ENCODE peak calls at places on chromosomes 13 and 19, in seven cellular contexts. One of them, this sample, is unnamed.

GRCh38 chr13:68386808-68387207 is 1156.7 kb upstream of the PCDH9 start:
- DNase-seq in mesenchymal stem cell: no peak
- DNase-seq in neuronal stem cell: no peak
- DNase-seq in mesendoderm: no peak
- DNase-seq in IMR-90: no peak
- DNase-seq in H1: no peak
- DNase-seq in trophoblast cell: no peak
- DNase-seq in this sample: no peak

GRCh38 chr13:76991432-76991795 is 467 bp upstream of the CLN5 start:
- DNase-seq in mesenchymal stem cell: no peak
- DNase-seq in IMR-90: no peak
- DNase-seq in neuronal stem cell: peak
- DNase-seq in trophoblast cell: no peak
- DNase-seq in mesendoderm: no peak
- DNase-seq in H1: no peak
- DNase-seq in this sample: no peak

GRCh38 chr19:11381535-11382369 is 2.4 kb downstream of the EPOR start:
- DNase-seq in mesendoderm: peak
- DNase-seq in mesenchymal stem cell: peak
- DNase-seq in trophoblast cell: peak
- DNase-seq in IMR-90: peak
- DNase-seq in H1: no peak
- DNase-seq in neuronal stem cell: peak
- DNase-seq in this sample: peak

GRCh38 chr19:48510421-48511268 is 990 bp downstream of the LMTK3 start:
- DNase-seq in neuronal stem cell: no peak
- DNase-seq in mesendoderm: peak
- DNase-seq in H1: no peak
- DNase-seq in trophoblast cell: peak
- DNase-seq in mesenchymal stem cell: peak
- DNase-seq in IMR-90: peak
- DNase-seq in this sample: peak

GRCh38 chr13:110311721-110312668 is 4.9 kb downstream of the COL4A2 start:
- DNase-seq in neuronal stem cell: no peak
- DNase-seq in IMR-90: no peak
- DNase-seq in mesendoderm: no peak
- DNase-seq in mesenchymal stem cell: peak
- DNase-seq in H1: no peak
- DNase-seq in trophoblast cell: peak
- DNase-seq in this sample: peak

GRCh38 chr19:31539386-31539785 is 190.2 kb upstream of the TSHZ3 start:
- DNase-seq in neuronal stem cell: no peak
- DNase-seq in H1: no peak
- DNase-seq in trophoblast cell: no peak
- DNase-seq in mesendoderm: no peak
- DNase-seq in mesenchymal stem cell: no peak
- DNase-seq in IMR-90: no peak
- DNase-seq in this sample: peak

GRCh38 chr19:51462276-51462675 is 4.0 kb upstream of the SIGLEC8 start:
- DNase-seq in trophoblast cell: no peak
- DNase-seq in mesenchymal stem cell: no peak
- DNase-seq in neuronal stem cell: no peak
- DNase-seq in H1: no peak
- DNase-seq in IMR-90: no peak
- DNase-seq in mesendoderm: no peak
- DNase-seq in this sample: no peak

GRCh38 chr13:41520016-41520698 is 62.8 kb downstream of the RGCC start:
- DNase-seq in trophoblast cell: peak
- DNase-seq in mesendoderm: peak
- DNase-seq in mesenchymal stem cell: no peak
- DNase-seq in IMR-90: no peak
- DNase-seq in neuronal stem cell: no peak
- DNase-seq in H1: no peak
- DNase-seq in this sample: no peak

GRCh38 chr13:77219401-77219800 is 107.5 kb downstream of the MYCBP2 start:
- DNase-seq in trophoblast cell: no peak
- DNase-seq in neuronal stem cell: no peak
- DNase-seq in mesendoderm: no peak
- DNase-seq in mesenchymal stem cell: no peak
- DNase-seq in H1: no peak
- DNase-seq in IMR-90: no peak
- DNase-seq in this sample: no peak

GRCh38 chr13:71477735-71478134 is 389.3 kb downstream of the DACH1 start:
- DNase-seq in trophoblast cell: peak
- DNase-seq in neuronal stem cell: no peak
- DNase-seq in mesenchymal stem cell: no peak
- DNase-seq in mesendoderm: peak
- DNase-seq in IMR-90: no peak
- DNase-seq in H1: no peak
- DNase-seq in this sample: no peak

GRCh38 chr13:37868691-37869505 is 674 bp downstream of the TRPC4 start:
- DNase-seq in IMR-90: peak
- DNase-seq in mesenchymal stem cell: peak
- DNase-seq in mesendoderm: peak
- DNase-seq in H1: no peak
- DNase-seq in trophoblast cell: peak
- DNase-seq in neuronal stem cell: peak
- DNase-seq in this sample: peak

GRCh38 chr13:47901451-47901850 is 99.6 kb downstream of the SUCLA2 start:
- DNase-seq in mesendoderm: peak
- DNase-seq in IMR-90: peak
- DNase-seq in H1: no peak
- DNase-seq in mesenchymal stem cell: peak
- DNase-seq in neuronal stem cell: no peak
- DNase-seq in trophoblast cell: peak
- DNase-seq in this sample: no peak

GRCh38 chr19:38049105-38049649 is 142.2 kb downstream of the SIPA1L3 start:
- DNase-seq in mesenchymal stem cell: peak
- DNase-seq in neuronal stem cell: no peak
- DNase-seq in IMR-90: no peak
- DNase-seq in trophoblast cell: no peak
- DNase-seq in H1: no peak
- DNase-seq in mesendoderm: no peak
- DNase-seq in this sample: no peak

GRCh38 chr19:29128203-29128602 is 84.7 kb downstream of the UQCRFS1 start:
- DNase-seq in mesenchymal stem cell: no peak
- DNase-seq in neuronal stem cell: no peak
- DNase-seq in IMR-90: no peak
- DNase-seq in mesendoderm: no peak
- DNase-seq in trophoblast cell: no peak
- DNase-seq in H1: no peak
- DNase-seq in this sample: no peak

GRCh38 chr13:27274631-27275030 is 4.0 kb downstream of the RASL11A start:
- DNase-seq in mesenchymal stem cell: no peak
- DNase-seq in mesendoderm: no peak
- DNase-seq in trophoblast cell: no peak
- DNase-seq in IMR-90: no peak
- DNase-seq in H1: no peak
- DNase-seq in neuronal stem cell: no peak
- DNase-seq in this sample: peak

GRCh38 chr13:27271572-27272096 is 1.0 kb downstream of the RASL11A start:
- DNase-seq in trophoblast cell: no peak
- DNase-seq in mesendoderm: no peak
- DNase-seq in H1: no peak
- DNase-seq in IMR-90: no peak
- DNase-seq in neuronal stem cell: no peak
- DNase-seq in mesenchymal stem cell: no peak
- DNase-seq in this sample: no peak

GRCh38 chr13:27273658-27274425 is 3.2 kb downstream of the RASL11A start:
- DNase-seq in H1: no peak
- DNase-seq in mesendoderm: no peak
- DNase-seq in IMR-90: peak
- DNase-seq in trophoblast cell: no peak
- DNase-seq in neuronal stem cell: no peak
- DNase-seq in mesenchymal stem cell: no peak
- DNase-seq in this sample: peak

GRCh38 chr13:27269114-27269665 is 1.4 kb upstream of the RASL11A start:
- DNase-seq in mesenchymal stem cell: no peak
- DNase-seq in H1: no peak
- DNase-seq in neuronal stem cell: no peak
- DNase-seq in IMR-90: peak
- DNase-seq in mesendoderm: no peak
- DNase-seq in trophoblast cell: no peak
- DNase-seq in this sample: no peak

GRCh38 chr13:27270594-27271520 is at the start of gene RASL11A:
- DNase-seq in mesenchymal stem cell: peak
- DNase-seq in IMR-90: peak
- DNase-seq in trophoblast cell: peak
- DNase-seq in mesendoderm: peak
- DNase-seq in neuronal stem cell: peak
- DNase-seq in H1: peak
- DNase-seq in this sample: peak
- H2BK5ac ChIP-seq in mesenchymal stem cell: no peak
- H2BK5ac ChIP-seq in IMR-90: peak
- H2BK5ac ChIP-seq in trophoblast cell: no peak
- H2BK5ac ChIP-seq in mesendoderm: no peak
- H2BK5ac ChIP-seq in neuronal stem cell: no peak
- H2BK5ac ChIP-seq in H1: peak
- H2BK5ac ChIP-seq in this sample: no peak

DNA sequence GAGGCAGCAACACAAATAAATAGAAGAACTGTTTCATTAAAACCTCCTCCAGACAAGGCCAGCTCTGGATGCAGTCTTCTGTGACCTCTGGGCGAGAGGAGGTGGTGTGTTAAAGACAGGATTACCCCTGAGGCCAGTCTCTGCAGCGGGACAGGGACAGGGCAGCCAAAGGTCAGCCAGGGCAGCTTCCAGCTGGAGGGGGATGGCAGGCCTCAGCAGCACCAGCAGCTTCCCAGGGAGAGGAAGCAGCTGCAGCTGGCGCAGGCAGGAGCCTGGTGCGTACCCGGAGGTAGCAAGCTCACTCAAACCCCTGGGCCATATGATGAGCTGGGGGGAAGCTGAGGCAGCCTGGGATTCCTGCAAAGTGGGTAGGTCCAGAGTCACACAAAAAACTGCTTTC is 238.1 kb upstream of the MAB21L1 start:
- DNase-seq in trophoblast cell: peak
- DNase-seq in mesendoderm: no peak
- DNase-seq in IMR-90: no peak
- DNase-seq in H1: no peak
- DNase-seq in neuronal stem cell: no peak
- DNase-seq in mesenchymal stem cell: no peak
- DNase-seq in this sample: peak
- H3K4me2 ChIP-seq in trophoblast cell: no peak
- H3K4me2 ChIP-seq in mesendoderm: no peak
- H3K4me2 ChIP-seq in IMR-90: no peak
- H3K4me2 ChIP-seq in H1: no peak
- H3K4me2 ChIP-seq in neuronal stem cell: no peak
- H3K4me2 ChIP-seq in mesenchymal stem cell: no peak
- H3K4me2 ChIP-seq in this sample: no peak

DNA sequence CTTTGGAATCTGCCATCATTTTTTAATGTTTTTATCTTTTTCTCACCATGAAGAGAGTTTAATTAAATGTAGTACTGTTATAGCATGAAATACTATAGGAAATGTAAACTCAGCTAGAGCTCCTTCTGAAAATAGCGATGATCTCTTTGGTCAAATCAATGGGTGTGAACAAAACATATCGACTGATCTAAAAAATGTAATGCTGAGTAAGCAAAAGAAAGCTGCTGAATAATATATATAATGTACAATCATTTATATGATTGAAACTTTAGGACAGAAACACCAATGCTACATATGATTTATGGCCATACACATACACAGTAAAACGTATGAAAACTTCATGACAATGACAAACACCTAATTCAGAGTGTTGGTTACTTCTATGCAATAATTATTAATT is 150.8 kb upstream of the TUBA3C start:
- DNase-seq in neuronal stem cell: no peak
- DNase-seq in IMR-90: no peak
- DNase-seq in trophoblast cell: no peak
- DNase-seq in mesendoderm: no peak
- DNase-seq in H1: no peak
- DNase-seq in mesenchymal stem cell: no peak
- DNase-seq in this sample: no peak
- H4K8ac ChIP-seq in neuronal stem cell: no peak
- H4K8ac ChIP-seq in IMR-90: no peak
- H4K8ac ChIP-seq in trophoblast cell: no peak
- H4K8ac ChIP-seq in mesendoderm: no peak
- H4K8ac ChIP-seq in H1: no peak
- H4K8ac ChIP-seq in mesenchymal stem cell: no peak
- H4K8ac ChIP-seq in this sample: no peak

GRCh38 chr19:7159105-7159933 is 89.8 kb downstream of the ZNF557 start:
- DNase-seq in trophoblast cell: peak
- DNase-seq in mesenchymal stem cell: peak
- DNase-seq in mesendoderm: no peak
- DNase-seq in H1: no peak
- DNase-seq in neuronal stem cell: no peak
- DNase-seq in IMR-90: peak
- DNase-seq in this sample: no peak
- H2BK5ac ChIP-seq in trophoblast cell: no peak
- H2BK5ac ChIP-seq in mesenchymal stem cell: no peak
- H2BK5ac ChIP-seq in mesendoderm: no peak
- H2BK5ac ChIP-seq in H1: no peak
- H2BK5ac ChIP-seq in neuronal stem cell: no peak
- H2BK5ac ChIP-seq in IMR-90: no peak
- H2BK5ac ChIP-seq in this sample: no peak

GRCh38 chr19:46392252-46392801 is 21.0 kb downstream of the CCDC8 start:
- DNase-seq in IMR-90: peak
- DNase-seq in neuronal stem cell: no peak
- DNase-seq in mesenchymal stem cell: peak
- DNase-seq in trophoblast cell: peak
- DNase-seq in H1: no peak
- DNase-seq in mesendoderm: no peak
- DNase-seq in this sample: no peak
- H3K4me2 ChIP-seq in IMR-90: peak
- H3K4me2 ChIP-seq in neuronal stem cell: no peak
- H3K4me2 ChIP-seq in mesenchymal stem cell: no peak
- H3K4me2 ChIP-seq in trophoblast cell: no peak
- H3K4me2 ChIP-seq in H1: no peak
- H3K4me2 ChIP-seq in mesendoderm: no peak
- H3K4me2 ChIP-seq in this sample: no peak

GRCh38 chr13:82681535-82681934 is 1200.7 kb downstream of the SLITRK1 start:
- DNase-seq in mesendoderm: peak
- DNase-seq in mesenchymal stem cell: no peak
- DNase-seq in IMR-90: no peak
- DNase-seq in H1: no peak
- DNase-seq in neuronal stem cell: no peak
- DNase-seq in trophoblast cell: no peak
- DNase-seq in this sample: peak
- H4K8ac ChIP-seq in mesendoderm: no peak
- H4K8ac ChIP-seq in mesenchymal stem cell: no peak
- H4K8ac ChIP-seq in IMR-90: no peak
- H4K8ac ChIP-seq in H1: no peak
- H4K8ac ChIP-seq in neuronal stem cell: no peak
- H4K8ac ChIP-seq in trophoblast cell: no peak
- H4K8ac ChIP-seq in this sample: no peak

GRCh38 chr13:79527698-79528097 is 46.7 kb downstream of the NDFIP2 start:
- DNase-seq in neuronal stem cell: no peak
- DNase-seq in IMR-90: no peak
- DNase-seq in mesenchymal stem cell: no peak
- DNase-seq in mesendoderm: no peak
- DNase-seq in H1: no peak
- DNase-seq in trophoblast cell: peak
- DNase-seq in this sample: no peak
- H2BK5ac ChIP-seq in neuronal stem cell: no peak
- H2BK5ac ChIP-seq in IMR-90: no peak
- H2BK5ac ChIP-seq in mesenchymal stem cell: no peak
- H2BK5ac ChIP-seq in mesendoderm: no peak
- H2BK5ac ChIP-seq in H1: no peak
- H2BK5ac ChIP-seq in trophoblast cell: no peak
- H2BK5ac ChIP-seq in this sample: no peak